ENCODE peak calls at places on chromosomes 6 and 20, in seven cellular contexts. Y, L, D, V, C, I and P are unnamed samples.

GRCh38 chr6:57177545-57178225 is 5.6 kb downstream of the BAG2 start:
- DNase-seq in Y (no peak), L (no peak), I (no peak), D (no peak), V (no peak), C (no peak), P (no peak)

GRCh38 chr20:13554706-13555105 is 84.0 kb downstream of the TASP1 start:
- DNase-seq in I (no peak), V (no peak), C (no peak), L (no peak), D (peak), Y (no peak), P (no peak)

GRCh38 chr6:169692516-169692915 is 9.3 kb downstream of the WDR27 start:
- DNase-seq in Y (no peak), I (no peak), C (no peak), L (no peak), V (no peak), D (peak), P (no peak)

GRCh38 chr20:4546786-4547185 is 174.9 kb upstream of the PRND start:
- DNase-seq in V (no peak), L (peak), Y (peak), C (no peak), I (no peak), D (peak), P (no peak)

GRCh38 chr6:154488802-154489437 is 21.6 kb downstream of the CNKSR3 start:
- DNase-seq in V (no peak), C (no peak), I (no peak), D (peak), Y (peak), L (no peak), P (no peak)

GRCh38 chr6:25279748-25280616 is 808 bp downstream of the CARMIL1 start:
- DNase-seq in Y (no peak), I (peak), V (peak), D (no peak), L (no peak), C (peak), P (no peak)

GRCh38 chr6:106316376-106316769 is 9.2 kb downstream of the ATG5 start:
- DNase-seq in L (no peak), V (no peak), D (no peak), C (no peak), I (no peak), Y (no peak), P (no peak)

GRCh38 chr6:85580104-85580877 is 13.4 kb downstream of the SNX14 start:
- DNase-seq in L (no peak), C (no peak), D (peak), V (peak), I (no peak), Y (no peak), P (no peak)

GRCh38 chr20:46063151-46063550 is 26.6 kb downstream of the NCOA5 start:
- DNase-seq in C (peak), Y (no peak), D (no peak), I (no peak), L (no peak), V (no peak), P (no peak)

GRCh38 chr6:106163966-106164877 is 78.1 kb downstream of the PRDM1 start:
- DNase-seq in I (no peak), D (peak), L (no peak), V (no peak), Y (no peak), C (no peak), P (no peak)

GRCh38 chr20:17014967-17015366 is 211.9 kb upstream of the PCSK2 start:
- DNase-seq in C (no peak), D (no peak), L (no peak), I (no peak), Y (no peak), V (no peak), P (no peak)

GRCh38 chr20:25295386-25296093 is 47.7 kb downstream of the PYGB start:
- DNase-seq in I (peak), D (no peak), L (no peak), Y (no peak), V (peak), C (no peak), P (no peak)

GRCh38 chr6:89675949-89676753 is 37.6 kb upstream of the LYRM2 start:
- DNase-seq in V (no peak), D (peak), L (no peak), I (no peak), Y (no peak), C (no peak), P (no peak)

GRCh38 chr6:31631209-31631608 is 10.7 kb downstream of the PRRC2A start:
- DNase-seq in I (no peak), D (no peak), Y (no peak), L (no peak), C (no peak), V (no peak), P (no peak)

GRCh38 chr6:142568857-142569597 is 267.2 kb downstream of the ADGRG6 start:
- DNase-seq in Y (no peak), C (no peak), D (peak), I (no peak), L (peak), V (peak), P (no peak)

GRCh38 chr6:56821005-56821432 is 133.9 kb upstream of the BEND6 start:
- DNase-seq in C (no peak), D (no peak), Y (no peak), I (no peak), V (no peak), L (no peak), P (no peak)

GRCh38 chr20:52166150-52166549 is 25.4 kb downstream of the ZFP64 start:
- DNase-seq in C (no peak), V (no peak), D (no peak), I (no peak), Y (no peak), L (no peak), P (no peak)

GRCh38 chr6:131728296-131728939 is 17.6 kb upstream of the CTAGE9 start:
- DNase-seq in C (no peak), D (peak), Y (no peak), I (no peak), L (no peak), V (no peak), P (no peak)

GRCh38 chr6:98014791-98015201 is 731.8 kb upstream of the MMS22L start:
- DNase-seq in V (peak), C (no peak), D (no peak), L (no peak), I (no peak), Y (no peak), P (no peak)

GRCh38 chr20:3037654-3038053 is 5.8 kb upstream of the GNRH2 start:
- DNase-seq in L (no peak), Y (no peak), I (no peak), C (no peak), D (no peak), V (no peak), P (no peak)

GRCh38 chr6:147238164-147238563 is 33.9 kb downstream of the STXBP5 start:
- DNase-seq in D (no peak), V (no peak), Y (no peak), L (no peak), I (no peak), C (no peak), P (no peak)

GRCh38 chr6:25876203-25876602 is 2.2 kb upstream of the SLC17A3 start:
- DNase-seq in C (no peak), L (no peak), D (no peak), I (no peak), Y (no peak), V (no peak), P (no peak)

GRCh38 chr6:8079116-8079515 is 14.9 kb upstream of the BLOC1S5 start:
- DNase-seq in C (no peak), I (no peak), V (no peak), D (no peak), Y (no peak), L (no peak), P (no peak)

GRCh38 chr6:47512872-47513271 is 35.3 kb downstream of the CD2AP start:
- DNase-seq in L (no peak), I (no peak), C (no peak), Y (no peak), D (no peak), V (no peak), P (no peak)

GRCh38 chr20:39381598-39381997 is 419.5 kb downstream of the DHX35 start:
- DNase-seq in C (no peak), L (no peak), V (peak), Y (no peak), D (no peak), I (no peak), P (no peak)

GRCh38 chr20:59743767-59744485 is 139.6 kb downstream of the PHACTR3 start:
- DNase-seq in L (no peak), I (no peak), D (no peak), C (no peak), V (peak), Y (peak), P (peak)

GRCh38 chr6:159640722-159641482 is 52.1 kb downstream of the SOD2 start:
- DNase-seq in Y (no peak), L (no peak), V (no peak), D (no peak), C (no peak), I (no peak), P (no peak)

GRCh38 chr20:33612001-33612400 is 50.1 kb upstream of the C20orf144 start:
- DNase-seq in D (no peak), Y (no peak), L (no peak), V (no peak), I (no peak), C (no peak), P (no peak)

GRCh38 chr6:126017668-126018067 is 31.3 kb downstream of the TRMT11 start:
- DNase-seq in L (no peak), Y (no peak), I (no peak), D (no peak), C (no peak), V (no peak), P (no peak)

GRCh38 chr20:20083796-20084195 is 31.5 kb downstream of the CFAP61 start:
- DNase-seq in L (peak), I (no peak), V (peak), C (no peak), D (peak), Y (peak), P (no peak)

GRCh38 chr20:22465622-22466446 is 118.5 kb downstream of the FOXA2 start:
- DNase-seq in V (no peak), I (no peak), L (no peak), D (no peak), C (no peak), Y (no peak), P (no peak)
- H3K4me2 ChIP-seq in V (no peak), I (no peak), L (no peak), D (no peak), C (no peak), Y (no peak), P (no peak)

GRCh38 chr20:34710568-34710839 is 6.4 kb downstream of the TP53INP2 start:
- DNase-seq in L (no peak), I (no peak), D (no peak), V (no peak), Y (no peak), C (no peak), P (no peak)

GRCh38 chr20:34708621-34709043 is 4.5 kb downstream of the TP53INP2 start:
- DNase-seq in L (peak), Y (no peak), I (peak), V (peak), C (peak), D (peak), P (peak)

GRCh38 chr20:34710861-34711574 is 6.9 kb downstream of the TP53INP2 start:
- DNase-seq in I (no peak), C (no peak), D (no peak), Y (no peak), V (no peak), L (no peak), P (no peak)

GRCh38 chr20:34709836-34710567 is 5.9 kb downstream of the TP53INP2 start:
- DNase-seq in I (peak), D (peak), Y (peak), C (no peak), V (peak), L (peak), P (no peak)

DNA sequence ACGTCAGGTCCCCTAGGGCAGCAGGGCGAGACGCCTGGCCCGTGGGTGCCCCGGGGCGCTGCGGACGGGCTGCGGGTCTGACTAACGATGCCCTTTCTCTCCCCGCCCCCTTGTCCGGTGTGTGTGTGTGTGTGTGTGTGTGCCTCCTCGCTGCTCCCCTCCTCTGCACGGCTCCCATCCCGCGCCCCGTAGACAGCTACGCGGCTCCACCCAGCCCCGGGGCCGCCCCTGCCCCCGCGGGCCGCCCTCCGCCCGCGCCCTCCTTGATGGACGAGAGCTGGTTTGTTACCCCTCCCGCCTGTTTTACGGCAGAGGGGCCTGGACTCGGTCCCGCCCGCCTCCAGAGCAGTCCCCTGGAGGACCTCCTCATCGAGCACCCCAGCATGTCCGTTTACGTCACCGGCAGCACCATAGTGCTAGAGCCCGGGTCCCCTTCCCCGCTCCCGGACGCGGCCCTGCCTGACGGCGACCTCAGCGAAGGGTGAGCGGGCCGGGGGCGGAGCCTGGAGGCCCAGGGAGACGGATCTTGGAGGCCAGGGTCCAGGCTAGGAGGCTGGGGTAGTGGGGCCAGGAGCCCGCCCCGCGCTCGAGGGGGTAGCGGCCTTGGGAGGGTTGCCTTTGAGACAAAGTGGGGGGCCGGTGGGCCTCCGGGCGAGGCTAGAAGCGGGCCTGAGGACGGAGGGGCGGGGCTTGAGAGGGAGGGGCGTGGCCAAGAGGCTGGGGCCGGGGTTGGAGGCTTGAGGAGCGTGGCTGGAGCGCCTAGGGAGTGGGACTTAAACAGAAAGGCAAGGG is 5.1 kb downstream of the TP53INP2 start:
- DNase-seq in C (peak), I (peak), D (peak), V (peak), Y (peak), L (peak), P (peak)
- H3K4me2 ChIP-seq in C (peak), I (peak), D (peak), V (peak), Y (peak), L (peak), P (peak)

DNA sequence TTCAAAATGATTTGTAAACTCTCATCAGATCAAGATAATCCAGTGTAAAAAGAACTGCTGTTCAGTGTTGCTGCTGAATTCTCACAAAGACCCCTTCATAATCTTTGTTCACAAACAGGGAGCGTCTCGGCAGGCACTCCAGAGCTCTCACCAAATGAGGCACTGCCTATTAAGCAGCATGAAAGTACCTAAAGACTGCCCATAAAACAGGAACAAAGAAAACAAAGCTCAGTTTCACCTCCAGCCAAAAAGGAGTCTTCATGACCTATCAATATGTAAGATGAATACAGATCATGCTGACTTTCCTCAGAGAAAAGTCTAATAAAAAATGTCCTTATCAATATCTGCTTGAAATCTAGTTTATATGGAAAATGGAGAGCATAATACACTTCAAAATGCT is 41.8 kb downstream of the GPR63 start:
- DNase-seq in D (no peak), C (no peak), V (no peak), Y (no peak), L (no peak), I (no peak), P (no peak)
- H3K4me2 ChIP-seq in D (no peak), C (no peak), V (no peak), Y (no peak), L (no peak), I (no peak), P (no peak)

GRCh38 chr6:43725643-43726580 is 38.3 kb upstream of the MRPS18A start:
- DNase-seq in D (no peak), I (peak), L (no peak), C (no peak), Y (no peak), V (no peak), P (no peak)

GRCh38 chr6:43722920-43723565 is 35.5 kb upstream of the MRPS18A start:
- DNase-seq in V (no peak), I (no peak), C (no peak), Y (no peak), D (no peak), L (no peak), P (no peak)

GRCh38 chr6:43724354-43724753 is 36.8 kb upstream of the MRPS18A start:
- DNase-seq in C (no peak), V (no peak), I (no peak), Y (no peak), D (no peak), L (no peak), P (no peak)

GRCh38 chr6:43723737-43724295 is 36.2 kb upstream of the MRPS18A start:
- DNase-seq in C (peak), L (peak), I (peak), Y (peak), V (peak), D (peak), P (peak)

GRCh38 chr6:43724914-43725642 is 37.5 kb upstream of the MRPS18A start:
- DNase-seq in V (no peak), I (peak), Y (peak), D (peak), L (no peak), C (no peak), P (peak)
- H3K4me2 ChIP-seq in V (no peak), I (peak), Y (peak), D (peak), L (no peak), C (no peak), P (peak)

GRCh38 chr6:37667050-37667814 is 30.5 kb downstream of the MDGA1 start:
- DNase-seq in Y (no peak), V (peak), C (no peak), D (peak), L (no peak), I (peak), P (no peak)

GRCh38 chr6:37668251-37668650 is 29.4 kb downstream of the MDGA1 start:
- DNase-seq in C (no peak), Y (no peak), V (no peak), D (no peak), I (no peak), L (no peak), P (no peak)

GRCh38 chr6:37663016-37663810 is 34.5 kb downstream of the MDGA1 start:
- DNase-seq in V (no peak), L (peak), Y (no peak), C (no peak), D (peak), I (no peak), P (no peak)

GRCh38 chr6:37669306-37669705 is 28.4 kb downstream of the MDGA1 start:
- DNase-seq in Y (no peak), I (no peak), C (no peak), D (no peak), L (no peak), V (no peak), P (no peak)

GRCh38 chr6:37665309-37665708 is 32.4 kb downstream of the MDGA1 start:
- DNase-seq in I (no peak), Y (no peak), V (peak), D (no peak), L (no peak), C (no peak), P (no peak)
- H3K4me2 ChIP-seq in I (no peak), Y (peak), V (no peak), D (no peak), L (no peak), C (no peak), P (no peak)

GRCh38 chr6:148771212-148771601 is 24.4 kb downstream of the UST start:
- DNase-seq in D (no peak), C (no peak), L (no peak), V (no peak), I (no peak), Y (no peak), P (peak)
- H3K4me2 ChIP-seq in D (no peak), C (no peak), L (no peak), V (no peak), I (no peak), Y (no peak), P (peak)

GRCh38 chr6:101401792-101402617 is 8.5 kb downstream of the GRIK2 start:
- DNase-seq in Y (no peak), I (no peak), C (peak), L (no peak), V (peak), D (peak), P (no peak)
- H3K4me2 ChIP-seq in Y (no peak), I (no peak), C (peak), L (no peak), V (peak), D (peak), P (no peak)

DNA sequence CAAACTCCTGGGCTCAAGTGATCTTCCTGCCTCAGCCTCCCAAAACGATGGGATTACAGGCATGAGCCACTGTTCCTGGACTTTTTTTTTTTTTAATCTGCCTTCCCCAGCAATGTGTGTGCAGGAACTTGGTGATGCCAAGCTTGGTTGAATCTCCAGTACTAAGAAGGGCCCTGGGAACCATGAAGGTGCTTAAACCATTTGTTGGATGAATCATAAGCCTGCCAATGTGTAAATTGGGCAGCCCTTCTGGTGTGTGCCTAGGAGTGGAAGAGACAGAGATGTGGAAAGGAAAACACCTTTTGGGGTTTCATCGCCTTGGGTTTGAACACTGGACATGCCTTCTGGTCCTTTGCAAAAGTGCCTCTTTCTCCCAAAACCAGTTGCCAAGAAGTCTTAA is 7.1 kb upstream of the SPO11 start:
- DNase-seq in D (no peak), I (no peak), L (no peak), V (no peak), Y (no peak), C (no peak), P (no peak)
- H3K4me2 ChIP-seq in D (no peak), I (no peak), L (no peak), V (no peak), Y (peak), C (peak), P (no peak)

GRCh38 chr20:36132802-36133211 is 21.7 kb upstream of the EPB41L1 start:
- DNase-seq in D (no peak), C (no peak), L (no peak), I (no peak), V (no peak), Y (no peak), P (no peak)

GRCh38 chr20:36126836-36127529 is 27.6 kb upstream of the EPB41L1 start:
- DNase-seq in L (no peak), I (no peak), Y (no peak), V (peak), C (no peak), D (no peak), P (no peak)

GRCh38 chr20:36128463-36129176 is 25.9 kb upstream of the EPB41L1 start:
- DNase-seq in C (no peak), I (no peak), V (peak), Y (no peak), D (peak), L (no peak), P (no peak)

GRCh38 chr20:36133821-36134220 is 20.7 kb upstream of the EPB41L1 start:
- DNase-seq in V (no peak), I (no peak), D (no peak), Y (no peak), C (no peak), L (no peak), P (no peak)

DNA sequence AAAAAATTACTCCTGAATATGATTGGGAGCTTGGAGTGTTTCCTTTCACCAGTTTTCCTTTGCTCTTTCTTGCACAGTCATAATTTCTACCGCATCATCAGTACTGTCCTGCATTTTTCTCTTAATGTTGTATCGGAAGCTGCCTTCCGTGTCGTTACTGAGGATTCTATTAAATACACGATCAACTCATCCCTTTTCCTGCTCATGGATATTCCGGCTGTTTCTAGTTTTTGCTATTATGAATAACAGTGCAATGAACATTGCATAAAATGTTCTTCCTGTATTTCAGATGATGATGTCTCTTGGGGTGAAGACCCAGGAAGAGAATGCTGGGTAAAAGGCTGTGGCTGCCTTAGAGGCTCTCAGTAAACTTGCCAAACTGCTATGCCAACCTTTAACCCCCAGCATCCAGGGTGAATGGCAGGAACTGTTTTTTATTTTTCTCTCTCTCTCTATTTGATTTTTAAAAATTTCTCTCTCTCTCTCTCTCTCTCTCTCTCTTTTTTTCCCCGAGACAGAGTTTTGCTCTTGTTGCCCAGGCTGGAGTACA is 24.1 kb upstream of the EPB41L1 start:
- DNase-seq in C (no peak), V (no peak), L (no peak), I (no peak), Y (no peak), D (no peak), P (no peak)
- H3K4me2 ChIP-seq in C (no peak), V (no peak), L (no peak), I (no peak), Y (no peak), D (no peak), P (no peak)